ENCODE peak calls at places on chromosomes 6 and 20, in six cellular contexts. J, D, H, M, Z and Y are unnamed samples.

GRCh38 chr20:47544852-47545251 is 43.2 kb downstream of the NCOA3 start:
- DNase-seq in J (no peak), H (no peak), D (no peak), M (no peak), Z (no peak), Y (no peak)

GRCh38 chr6:93238632-93239031 is 180.7 kb downstream of the EPHA7 start:
- DNase-seq in M (no peak), D (no peak), H (no peak), Z (no peak), J (no peak), Y (no peak)

GRCh38 chr6:134866563-134866962 is 83.3 kb downstream of the ALDH8A1 start:
- DNase-seq in H (no peak), D (no peak), J (no peak), M (no peak), Z (no peak), Y (no peak)

GRCh38 chr20:45969712-45970634 is 2.0 kb downstream of the ZNF335 start:
- DNase-seq in H (no peak), J (no peak), D (no peak), M (peak; percentile 74), Z (no peak), Y (no peak)

GRCh38 chr20:58524814-58525213 is 9.6 kb upstream of the APCDD1L start:
- DNase-seq in H (no peak), D (no peak), Z (no peak), J (no peak), M (peak; percentile 35), Y (no peak)

GRCh38 chr6:111711989-111712388 is 106.3 kb upstream of the TRAF3IP2 start:
- DNase-seq in M (no peak), Z (no peak), D (no peak), H (no peak), J (no peak), Y (no peak)

GRCh38 chr6:138291036-138291848 is 73.0 kb upstream of the PBOV1 start:
- DNase-seq in D (no peak), J (no peak), H (no peak), M (no peak), Z (no peak), Y (no peak)

GRCh38 chr6:41515995-41516394 is 30.2 kb upstream of the FOXP4 start:
- DNase-seq in J (no peak), D (no peak), Z (no peak), H (no peak), M (no peak), Y (no peak)

GRCh38 chr20:1617055-1617454 is 2.8 kb downstream of the SIRPB1 start:
- DNase-seq in Z (no peak), D (no peak), J (no peak), M (no peak), H (no peak), Y (no peak)

GRCh38 chr6:39835856-39836442 is 43.8 kb downstream of the DAAM2 start:
- DNase-seq in Z (no peak), J (no peak), D (no peak), M (no peak), H (no peak), Y (no peak)

GRCh38 chr6:32047539-32047854 is 9.3 kb downstream of the CYP21A2 start:
- DNase-seq in M (no peak), J (no peak), Z (no peak), H (no peak), D (peak; percentile 19), Y (no peak)

GRCh38 chr20:43194187-43194586 is 4.5 kb upstream of the PTPRT start:
- DNase-seq in D (no peak), H (no peak), Z (no peak), M (no peak), J (no peak), Y (no peak)

GRCh38 chr6:130466744-130467052 is 100.9 kb downstream of the TMEM200A start:
- DNase-seq in D (no peak), Z (no peak), M (no peak), J (no peak), H (no peak), Y (no peak)

GRCh38 chr6:79084693-79085092 is 6.6 kb upstream of the PHIP start:
- DNase-seq in M (no peak), H (no peak), Z (no peak), D (no peak), J (no peak), Y (no peak)

GRCh38 chr20:7361321-7361720 is 578.9 kb downstream of the HAO1 start:
- DNase-seq in H (no peak), M (no peak), J (no peak), D (no peak), Z (no peak), Y (no peak)

GRCh38 chr20:43968341-43968740 is 53.7 kb downstream of the TOX2 start:
- DNase-seq in H (no peak), J (no peak), Z (no peak), D (no peak), M (no peak), Y (no peak)

GRCh38 chr20:47956261-47956995 is 171.1 kb upstream of the SULF2 start:
- DNase-seq in M (no peak), H (no peak), D (no peak), Z (no peak), J (no peak), Y (no peak)

GRCh38 chr6:166775180-166775922 is 148.3 kb upstream of the RPS6KA2 start:
- DNase-seq in Z (peak; percentile 23), J (peak; percentile 45), H (peak; percentile 42), M (no peak), D (peak; percentile 88), Y (peak; percentile 50)

GRCh38 chr6:122063761-122064160 is 335.7 kb upstream of the HSF2 start:
- DNase-seq in H (no peak), Z (no peak), D (no peak), M (no peak), J (no peak), Y (no peak)

GRCh38 chr6:118735320-118735719 is 83.9 kb upstream of the CEP85L start:
- DNase-seq in H (no peak), Z (no peak), M (no peak), D (peak; percentile 34), J (no peak), Y (no peak)

GRCh38 chr20:17504326-17504897 is 26.8 kb downstream of the BFSP1 start:
- DNase-seq in H (no peak), D (no peak), M (no peak), J (no peak), Z (no peak), Y (no peak)

GRCh38 chr6:169677096-169677495 is 24.7 kb downstream of the WDR27 start:
- DNase-seq in M (no peak), Z (no peak), H (no peak), D (no peak), J (no peak), Y (no peak)

GRCh38 chr6:134517145-134517658 is 199.3 kb upstream of the SGK1 start:
- DNase-seq in J (no peak), Z (peak; percentile 43), H (peak; percentile 51), D (no peak), M (no peak), Y (no peak)

GRCh38 chr6:145891126-145891525 is 73.0 kb downstream of the SHPRH start:
- DNase-seq in J (no peak), M (no peak), Z (no peak), D (no peak), H (no peak), Y (no peak)

GRCh38 chr6:153130515-153131036 is 506 bp downstream of the RGS17 start:
- DNase-seq in H (no peak), D (peak; percentile 32), M (no peak), Z (peak; percentile 9), J (no peak), Y (no peak)

GRCh38 chr6:102717737-102718427 is 1324.4 kb downstream of the GRIK2 start:
- DNase-seq in J (no peak), M (no peak), H (no peak), Z (no peak), D (no peak), Y (no peak)

GRCh38 chr6:52724041-52724405 is 39.3 kb downstream of the GSTA2 start:
- DNase-seq in H (peak; percentile 26), J (no peak), Z (no peak), M (no peak), D (no peak), Y (no peak)

GRCh38 chr20:53126185-53126584 is 154.0 kb downstream of the TSHZ2 start:
- DNase-seq in Z (no peak), M (no peak), J (no peak), H (no peak), D (no peak), Y (no peak)

GRCh38 chr6:129744201-129744879 is 34.4 kb upstream of the ARHGAP18 start:
- DNase-seq in M (no peak), Z (no peak), J (no peak), H (no peak), D (no peak), Y (no peak)

GRCh38 chr20:43576108-43576507 is 14.6 kb upstream of the IFT52 start:
- DNase-seq in M (no peak), H (no peak), Z (no peak), J (no peak), D (no peak), Y (no peak)

GRCh38 chr20:51553897-51554504 is 11.5 kb upstream of the NFATC2 start:
- DNase-seq in J (no peak), D (no peak), Z (no peak), M (no peak), H (no peak), Y (no peak)

GRCh38 chr6:37473364-37474095 is 26.2 kb downstream of the CCDC167 start:
- DNase-seq in Z (peak; percentile 29), M (no peak), D (no peak), H (no peak), J (no peak), Y (no peak)

GRCh38 chr6:134256862-134257261 is 61.0 kb downstream of the SGK1 start:
- DNase-seq in D (no peak), M (no peak), J (no peak), Z (no peak), H (no peak), Y (no peak)